ENCODE peak calls at places on chromosomes 3 and 15, in four cellular contexts. V is right atrium auricular region; P is CD8-positive, alpha-beta T cell; B is SJSA1. Y is an unnamed sample.

GRCh38 chr3:126922466-126922865 is 60.4 kb upstream of the PLXNA1 start:
- DNase-seq in V (no peak), P (no peak), B (no peak), Y (no peak)

GRCh38 chr3:45690331-45691035 is 1.3 kb downstream of the SACM1L start:
- DNase-seq in V (no peak), P (no peak), B (no peak), Y (no peak)

GRCh38 chr3:182491571-182491970 is 301.7 kb upstream of the ATP11B start:
- DNase-seq in V (no peak), P (no peak), B (no peak), Y (no peak)

GRCh38 chr3:63968612-63969350 is 54.5 kb downstream of the PSMD6 start:
- DNase-seq in V (no peak), P (no peak), B (no peak), Y (no peak)

GRCh38 chr3:123088360-123088759 is 21.5 kb downstream of the PDIA5 start:
- DNase-seq in V (no peak), P (no peak), B (no peak), Y (no peak)

GRCh38 chr3:53264718-53265117 is 8.9 kb upstream of the TKT start:
- DNase-seq in V (no peak), P (no peak), B (no peak), Y (no peak)

GRCh38 chr15:90823455-90823974 is 44.9 kb upstream of the FURIN start:
- DNase-seq in V (no peak), P (no peak), B (no peak), Y (no peak)

GRCh38 chr3:105365171-105365535 is 1.6 kb upstream of the ALCAM start:
- DNase-seq in V (no peak), P (no peak), B (no peak), Y (no peak)

GRCh38 chr3:168047190-168047795 is 48.4 kb downstream of the GOLIM4 start:
- DNase-seq in V (no peak), P (no peak), B (no peak), Y (peak)

GRCh38 chr15:92654662-92655061 is 913 bp downstream of the FAM174B start:
- DNase-seq in V (no peak), P (no peak), B (no peak), Y (no peak)

GRCh38 chr15:92657486-92657885 is 1.9 kb upstream of the FAM174B start:
- DNase-seq in V (no peak), P (no peak), B (no peak), Y (no peak)

GRCh38 chr15:92653836-92654524 is 1.6 kb downstream of the FAM174B start:
- DNase-seq in V (no peak), P (no peak), B (no peak), Y (no peak)

GRCh38 chr15:92655178-92655995 is at the start of gene FAM174B:
- DNase-seq in V (no peak), P (no peak), B (no peak), Y (peak)

DNA sequence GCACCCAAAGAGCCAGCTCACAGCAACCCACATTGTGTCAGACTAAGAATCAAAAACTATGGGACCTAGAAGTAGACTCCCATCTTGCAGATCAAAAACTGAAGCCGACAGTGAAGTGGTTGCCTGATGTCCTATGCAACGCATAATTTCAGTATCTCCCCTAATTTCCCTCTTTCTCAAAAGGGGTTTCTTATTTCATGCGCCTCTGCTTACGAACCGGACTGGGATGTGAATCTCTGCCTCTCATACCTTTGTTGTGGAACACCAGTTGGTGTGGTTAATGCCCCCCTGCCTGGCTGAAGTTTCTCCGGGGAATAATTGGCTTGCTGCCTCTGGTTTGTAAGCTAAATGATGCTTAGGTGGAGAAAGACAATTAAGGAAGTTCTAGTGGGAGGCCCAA is 514 bp upstream of the FAM174B start:
- DNase-seq in V (no peak), P (no peak), B (no peak), Y (no peak)
- H3K4me3 ChIP-seq in V (peak), P (no peak), B (no peak), Y (no peak)

GRCh38 chr3:10707984-10708868 is 107.8 kb upstream of the SLC6A11 start:
- DNase-seq in V (no peak), P (no peak), B (no peak), Y (no peak)

GRCh38 chr3:10707089-10707983 is 108.7 kb upstream of the SLC6A11 start:
- DNase-seq in V (no peak), P (no peak), B (no peak), Y (no peak)

GRCh38 chr3:10709110-10709781 is 106.8 kb upstream of the SLC6A11 start:
- DNase-seq in V (no peak), P (no peak), B (no peak), Y (no peak)

GRCh38 chr3:10703875-10704274 is 112.2 kb upstream of the SLC6A11 start:
- DNase-seq in V (no peak), P (no peak), B (no peak), Y (no peak)

GRCh38 chr3:10706156-10707088 is 109.6 kb upstream of the SLC6A11 start:
- DNase-seq in V (no peak), P (no peak), B (no peak), Y (no peak)
- H3K4me3 ChIP-seq in V (no peak), P (no peak), B (no peak), Y (no peak)

GRCh38 chr15:34101366-34102174 is at the start of the genes EMC7 and PGBD4:
- DNase-seq in V (peak), P (peak), B (peak), Y (peak)
- H3K4me3 ChIP-seq in V (peak), P (peak), B (peak), Y (peak)

GRCh38 chr3:15330031-15330596 is 2.3 kb downstream of the SH3BP5 start:
- DNase-seq in V (peak), P (no peak), B (no peak), Y (no peak)

GRCh38 chr3:15331606-15332404 is 581 bp downstream of the SH3BP5 start:
- DNase-seq in V (peak), P (peak), B (no peak), Y (no peak)

GRCh38 chr3:15331072-15331605 is 1.2 kb downstream of the SH3BP5 start:
- DNase-seq in V (no peak), P (no peak), B (no peak), Y (no peak)

GRCh38 chr3:15327941-15328340 is 4.4 kb downstream of the SH3BP5 start:
- DNase-seq in V (no peak), P (peak), B (no peak), Y (peak)

DNA sequence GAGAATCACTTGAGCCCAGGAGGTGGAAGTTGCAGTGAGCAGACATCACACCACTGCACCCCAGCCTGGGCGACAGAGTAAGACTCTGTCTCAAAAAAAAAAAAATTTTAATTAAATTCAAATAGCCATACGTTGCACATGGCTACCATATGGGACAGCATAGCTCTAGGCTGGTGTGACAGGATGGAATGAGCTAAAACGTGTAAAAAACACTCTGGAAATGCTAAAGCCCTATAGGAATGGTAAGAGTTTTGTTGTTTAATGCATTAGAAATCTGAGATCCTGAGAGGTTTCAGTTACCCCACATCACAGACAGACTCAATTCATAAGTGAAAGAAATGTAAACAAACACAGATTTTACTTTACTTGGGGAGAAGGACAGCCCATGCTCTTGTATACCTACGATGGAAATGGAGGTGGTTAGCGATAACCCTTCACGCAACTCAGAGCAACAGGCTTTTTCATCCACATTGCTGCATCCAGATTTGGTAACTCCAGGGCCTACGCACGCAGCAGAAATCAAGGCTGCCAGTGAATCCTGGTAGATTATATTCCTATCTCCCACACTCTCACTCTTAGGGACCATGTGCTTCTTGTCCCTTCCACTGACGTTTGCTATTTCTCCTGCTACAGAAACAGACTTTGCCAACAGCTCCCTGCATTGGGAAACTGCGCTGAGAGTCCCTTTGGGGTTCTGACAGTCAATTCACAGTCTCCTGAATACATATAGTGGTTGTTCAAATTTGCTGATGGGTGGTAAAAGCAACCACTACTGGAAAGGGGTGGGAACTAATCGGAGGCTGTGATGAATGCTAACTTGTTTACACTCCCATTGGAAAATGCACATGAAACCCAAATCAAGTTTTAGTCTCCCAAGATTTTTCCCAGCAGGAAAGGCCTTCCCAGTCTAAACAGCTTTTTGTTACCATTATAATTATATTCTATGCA is 3.1 kb downstream of the SH3BP5 start:
- DNase-seq in V (no peak), P (no peak), B (no peak), Y (no peak)
- H3K4me3 ChIP-seq in V (no peak), P (no peak), B (no peak), Y (no peak)

GRCh38 chr15:95880630-95881029 is 449.9 kb upstream of the NR2F2 start:
- DNase-seq in V (no peak), P (no peak), B (no peak), Y (no peak)

GRCh38 chr15:95887666-95888480 is 442.6 kb upstream of the NR2F2 start:
- DNase-seq in V (no peak), P (no peak), B (no peak), Y (no peak)

GRCh38 chr15:95884276-95884675 is 446.2 kb upstream of the NR2F2 start:
- DNase-seq in V (no peak), P (no peak), B (no peak), Y (no peak)

GRCh38 chr15:95888762-95889161 is 441.7 kb upstream of the NR2F2 start:
- DNase-seq in V (no peak), P (no peak), B (no peak), Y (no peak)

DNA sequence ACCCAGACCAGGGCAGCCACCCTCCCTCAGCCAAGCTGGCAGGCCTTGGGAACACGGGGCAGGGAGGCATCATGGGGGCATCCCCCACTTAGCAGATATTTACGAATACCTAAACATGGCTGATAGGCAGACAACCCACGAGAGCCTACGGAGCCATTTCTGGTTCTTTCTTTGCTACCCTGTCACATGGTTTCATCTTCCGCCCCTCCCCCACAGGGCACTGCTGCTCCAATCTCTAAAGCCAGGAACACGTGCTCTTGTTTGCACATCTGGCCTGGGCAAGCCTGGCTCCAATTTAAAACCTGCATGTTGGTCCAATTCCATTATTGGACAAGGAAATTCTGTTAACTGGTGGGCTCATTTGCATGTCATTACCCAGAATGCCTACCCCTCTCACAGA is 447.4 kb upstream of the NR2F2 start:
- DNase-seq in V (no peak), P (no peak), B (no peak), Y (no peak)
- H3K4me3 ChIP-seq in V (no peak), P (no peak), B (no peak), Y (no peak)